ENCODE peak calls at places on chromosomes 12 and 14, in seven cellular contexts. One of them, this sample, is unnamed.

GRCh38 chr14:54425068-54425467 is 16.1 kb downstream of the CNIH1 start:
- DNase-seq in mesothelial cell of epicardium: no peak
- DNase-seq in stomach: no peak
- DNase-seq in cardiac fibroblast: no peak
- DNase-seq in fibroblast of pulmonary artery: no peak
- DNase-seq in brain microvascular endothelial cell: no peak
- DNase-seq in mucosa of descending colon: no peak
- DNase-seq in this sample: no peak

GRCh38 chr12:75702477-75703093 is 191.2 kb upstream of the KRR1 start:
- DNase-seq in brain microvascular endothelial cell: no peak
- DNase-seq in stomach: no peak
- DNase-seq in cardiac fibroblast: no peak
- DNase-seq in mesothelial cell of epicardium: no peak
- DNase-seq in mucosa of descending colon: no peak
- DNase-seq in fibroblast of pulmonary artery: no peak
- DNase-seq in this sample: no peak

GRCh38 chr12:55495490-55495889 is 3.3 kb downstream of the OR6C68 start:
- DNase-seq in stomach: no peak
- DNase-seq in mesothelial cell of epicardium: no peak
- DNase-seq in brain microvascular endothelial cell: no peak
- DNase-seq in fibroblast of pulmonary artery: no peak
- DNase-seq in mucosa of descending colon: no peak
- DNase-seq in cardiac fibroblast: no peak
- DNase-seq in this sample: no peak

GRCh38 chr14:50649691-50650090 is 18.4 kb downstream of the SAV1 start:
- DNase-seq in stomach: no peak
- DNase-seq in mesothelial cell of epicardium: no peak
- DNase-seq in fibroblast of pulmonary artery: no peak
- DNase-seq in cardiac fibroblast: no peak
- DNase-seq in mucosa of descending colon: no peak
- DNase-seq in brain microvascular endothelial cell: no peak
- DNase-seq in this sample: no peak

GRCh38 chr14:89977668-89978067 is 21.9 kb downstream of the TDP1 start:
- DNase-seq in brain microvascular endothelial cell: no peak
- DNase-seq in stomach: no peak
- DNase-seq in mesothelial cell of epicardium: no peak
- DNase-seq in cardiac fibroblast: no peak
- DNase-seq in mucosa of descending colon: no peak
- DNase-seq in fibroblast of pulmonary artery: no peak
- DNase-seq in this sample: no peak

GRCh38 chr12:105462841-105463240 is 132.3 kb downstream of the C12orf75 start:
- DNase-seq in brain microvascular endothelial cell: peak; percentile 48
- DNase-seq in mucosa of descending colon: no peak
- DNase-seq in fibroblast of pulmonary artery: peak; percentile 57
- DNase-seq in stomach: no peak
- DNase-seq in mesothelial cell of epicardium: no peak
- DNase-seq in cardiac fibroblast: peak; percentile 95
- DNase-seq in this sample: peak; percentile 43

GRCh38 chr12:50928392-50928791 is 24.0 kb upstream of the HIGD1C start:
- DNase-seq in stomach: no peak
- DNase-seq in brain microvascular endothelial cell: no peak
- DNase-seq in cardiac fibroblast: no peak
- DNase-seq in mucosa of descending colon: no peak
- DNase-seq in mesothelial cell of epicardium: no peak
- DNase-seq in fibroblast of pulmonary artery: no peak
- DNase-seq in this sample: no peak

GRCh38 chr12:106521901-106522300 is 60.9 kb upstream of the RFX4 start:
- DNase-seq in stomach: no peak
- DNase-seq in fibroblast of pulmonary artery: no peak
- DNase-seq in cardiac fibroblast: no peak
- DNase-seq in mucosa of descending colon: no peak
- DNase-seq in mesothelial cell of epicardium: no peak
- DNase-seq in brain microvascular endothelial cell: no peak
- DNase-seq in this sample: no peak

GRCh38 chr12:45050751-45051489 is at the start of gene DBX2:
- DNase-seq in fibroblast of pulmonary artery: no peak
- DNase-seq in cardiac fibroblast: no peak
- DNase-seq in brain microvascular endothelial cell: no peak
- DNase-seq in stomach: no peak
- DNase-seq in mucosa of descending colon: no peak
- DNase-seq in mesothelial cell of epicardium: no peak
- DNase-seq in this sample: peak; percentile 51

GRCh38 chr12:50110127-50110761 is 1.8 kb upstream of the COX14 start:
- DNase-seq in cardiac fibroblast: peak; percentile 14
- DNase-seq in stomach: peak; percentile 70
- DNase-seq in mucosa of descending colon: peak; percentile 82
- DNase-seq in fibroblast of pulmonary artery: no peak
- DNase-seq in mesothelial cell of epicardium: no peak
- DNase-seq in brain microvascular endothelial cell: no peak
- DNase-seq in this sample: peak; percentile 55

GRCh38 chr12:85779768-85780167 is 56.4 kb downstream of the RASSF9 start:
- DNase-seq in cardiac fibroblast: no peak
- DNase-seq in mesothelial cell of epicardium: no peak
- DNase-seq in fibroblast of pulmonary artery: no peak
- DNase-seq in brain microvascular endothelial cell: no peak
- DNase-seq in stomach: no peak
- DNase-seq in mucosa of descending colon: no peak
- DNase-seq in this sample: no peak

GRCh38 chr12:26195641-26196423 is 459 bp downstream of the SSPN start:
- DNase-seq in mesothelial cell of epicardium: no peak
- DNase-seq in cardiac fibroblast: peak; percentile 54
- DNase-seq in mucosa of descending colon: peak; percentile 70
- DNase-seq in stomach: peak; percentile 44
- DNase-seq in fibroblast of pulmonary artery: peak; percentile 38
- DNase-seq in brain microvascular endothelial cell: peak; percentile 22
- DNase-seq in this sample: peak; percentile 26

GRCh38 chr12:94603434-94604068 is 46.8 kb downstream of the TMCC3 start:
- DNase-seq in cardiac fibroblast: peak; percentile 22
- DNase-seq in mesothelial cell of epicardium: no peak
- DNase-seq in brain microvascular endothelial cell: no peak
- DNase-seq in mucosa of descending colon: no peak
- DNase-seq in fibroblast of pulmonary artery: peak; percentile 11
- DNase-seq in stomach: peak; percentile 76
- DNase-seq in this sample: no peak

GRCh38 chr12:4817813-4818212 is 91.9 kb upstream of the KCNA1 start:
- DNase-seq in mucosa of descending colon: no peak
- DNase-seq in cardiac fibroblast: no peak
- DNase-seq in stomach: no peak
- DNase-seq in mesothelial cell of epicardium: no peak
- DNase-seq in fibroblast of pulmonary artery: no peak
- DNase-seq in brain microvascular endothelial cell: no peak
- DNase-seq in this sample: no peak

DNA sequence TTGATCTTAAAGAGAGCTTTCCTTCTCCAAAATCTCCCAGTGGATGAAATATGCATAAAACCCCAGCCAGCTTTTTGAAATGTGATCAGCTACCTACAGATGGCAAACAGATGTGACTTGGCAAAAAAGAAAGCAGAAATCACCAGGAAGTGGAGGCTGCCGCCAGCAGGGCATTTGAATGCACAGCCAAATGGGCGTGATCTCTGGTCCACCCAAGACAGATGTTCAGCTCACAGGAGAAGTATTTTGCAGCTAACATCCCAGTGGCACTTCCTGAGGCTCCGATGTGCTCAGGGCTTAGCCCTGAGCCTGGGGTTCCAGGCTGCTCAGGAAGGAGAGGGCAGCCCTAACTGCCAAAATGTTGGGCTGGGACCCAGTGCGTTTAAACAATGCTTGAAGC is 78.2 kb downstream of the LGMN start:
- DNase-seq in mesothelial cell of epicardium: no peak
- DNase-seq in stomach: no peak
- DNase-seq in brain microvascular endothelial cell: no peak
- DNase-seq in cardiac fibroblast: peak; percentile 71
- DNase-seq in fibroblast of pulmonary artery: peak; percentile 60
- DNase-seq in mucosa of descending colon: no peak
- DNase-seq in this sample: peak; percentile 95
- TF ChIP-seq CTCF in mesothelial cell of epicardium: no peak
- TF ChIP-seq CTCF in stomach: no peak
- TF ChIP-seq CTCF in brain microvascular endothelial cell: peak; percentile 35
- TF ChIP-seq CTCF in cardiac fibroblast: peak; percentile 32
- TF ChIP-seq CTCF in fibroblast of pulmonary artery: peak; percentile 19
- TF ChIP-seq CTCF in mucosa of descending colon: no peak
- TF ChIP-seq CTCF in this sample: peak; percentile 32

GRCh38 chr12:121172145-121172544 is 37.8 kb upstream of the P2RX4 start:
- DNase-seq in stomach: no peak
- DNase-seq in fibroblast of pulmonary artery: no peak
- DNase-seq in cardiac fibroblast: no peak
- DNase-seq in brain microvascular endothelial cell: no peak
- DNase-seq in mesothelial cell of epicardium: no peak
- DNase-seq in mucosa of descending colon: no peak
- DNase-seq in this sample: no peak
- TF ChIP-seq CTCF in stomach: no peak
- TF ChIP-seq CTCF in fibroblast of pulmonary artery: no peak
- TF ChIP-seq CTCF in cardiac fibroblast: no peak
- TF ChIP-seq CTCF in brain microvascular endothelial cell: no peak
- TF ChIP-seq CTCF in mesothelial cell of epicardium: no peak
- TF ChIP-seq CTCF in mucosa of descending colon: no peak
- TF ChIP-seq CTCF in this sample: no peak

GRCh38 chr14:19878029-19878642 is 3.2 kb downstream of the OR4K2 start:
- DNase-seq in stomach: no peak
- DNase-seq in brain microvascular endothelial cell: no peak
- DNase-seq in mucosa of descending colon: no peak
- DNase-seq in fibroblast of pulmonary artery: peak; percentile 20
- DNase-seq in mesothelial cell of epicardium: no peak
- DNase-seq in cardiac fibroblast: peak; percentile 56
- DNase-seq in this sample: peak; percentile 2

GRCh38 chr14:19874842-19875241 is at the start of gene OR4K2:
- DNase-seq in cardiac fibroblast: no peak
- DNase-seq in fibroblast of pulmonary artery: no peak
- DNase-seq in stomach: no peak
- DNase-seq in mucosa of descending colon: no peak
- DNase-seq in brain microvascular endothelial cell: no peak
- DNase-seq in mesothelial cell of epicardium: no peak
- DNase-seq in this sample: no peak

GRCh38 chr14:19873178-19873577 is 1.8 kb upstream of the OR4K2 start:
- DNase-seq in stomach: no peak
- DNase-seq in mucosa of descending colon: no peak
- DNase-seq in cardiac fibroblast: no peak
- DNase-seq in brain microvascular endothelial cell: no peak
- DNase-seq in mesothelial cell of epicardium: no peak
- DNase-seq in fibroblast of pulmonary artery: no peak
- DNase-seq in this sample: no peak
- TF ChIP-seq CTCF in stomach: no peak
- TF ChIP-seq CTCF in mucosa of descending colon: no peak
- TF ChIP-seq CTCF in cardiac fibroblast: no peak
- TF ChIP-seq CTCF in brain microvascular endothelial cell: no peak
- TF ChIP-seq CTCF in mesothelial cell of epicardium: no peak
- TF ChIP-seq CTCF in fibroblast of pulmonary artery: no peak
- TF ChIP-seq CTCF in this sample: no peak

GRCh38 chr14:102655154-102655553 is 62.7 kb downstream of the RCOR1 start:
- DNase-seq in fibroblast of pulmonary artery: peak; percentile 78
- DNase-seq in brain microvascular endothelial cell: peak; percentile 44
- DNase-seq in stomach: no peak
- DNase-seq in cardiac fibroblast: peak; percentile 71
- DNase-seq in mucosa of descending colon: no peak
- DNase-seq in mesothelial cell of epicardium: no peak
- DNase-seq in this sample: peak; percentile 43

GRCh38 chr14:102652194-102652593 is 59.7 kb downstream of the RCOR1 start:
- DNase-seq in cardiac fibroblast: no peak
- DNase-seq in mucosa of descending colon: no peak
- DNase-seq in stomach: no peak
- DNase-seq in brain microvascular endothelial cell: no peak
- DNase-seq in fibroblast of pulmonary artery: no peak
- DNase-seq in mesothelial cell of epicardium: no peak
- DNase-seq in this sample: no peak

GRCh38 chr14:102659797-102660196 is 67.3 kb downstream of the RCOR1 start:
- DNase-seq in fibroblast of pulmonary artery: peak; percentile 55
- DNase-seq in cardiac fibroblast: peak; percentile 59
- DNase-seq in brain microvascular endothelial cell: peak; percentile 19
- DNase-seq in stomach: no peak
- DNase-seq in mesothelial cell of epicardium: no peak
- DNase-seq in mucosa of descending colon: no peak
- DNase-seq in this sample: peak; percentile 52

DNA sequence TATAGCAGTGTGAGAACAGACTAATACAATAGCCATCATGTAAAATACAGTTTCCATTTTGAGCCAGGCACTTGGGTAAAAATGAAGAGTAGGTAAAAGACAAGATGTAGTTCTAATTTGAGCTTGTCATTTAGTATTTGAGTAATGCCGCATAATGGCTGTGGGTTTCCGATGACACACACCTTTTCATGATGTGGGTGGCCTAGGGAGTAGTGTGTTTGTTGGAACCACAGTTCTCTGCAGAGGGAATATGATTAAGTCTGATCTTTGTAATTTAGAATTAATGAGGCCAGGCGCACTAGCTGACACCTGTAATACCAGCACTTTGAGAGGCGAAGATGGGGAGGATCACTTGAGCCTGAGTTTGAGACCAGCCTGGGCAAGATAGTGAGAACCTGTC is 61.8 kb downstream of the RCOR1 start:
- DNase-seq in mesothelial cell of epicardium: no peak
- DNase-seq in cardiac fibroblast: no peak
- DNase-seq in stomach: no peak
- DNase-seq in mucosa of descending colon: no peak
- DNase-seq in brain microvascular endothelial cell: no peak
- DNase-seq in fibroblast of pulmonary artery: no peak
- DNase-seq in this sample: no peak
- TF ChIP-seq CTCF in mesothelial cell of epicardium: no peak
- TF ChIP-seq CTCF in cardiac fibroblast: no peak
- TF ChIP-seq CTCF in stomach: no peak
- TF ChIP-seq CTCF in mucosa of descending colon: no peak
- TF ChIP-seq CTCF in brain microvascular endothelial cell: no peak
- TF ChIP-seq CTCF in fibroblast of pulmonary artery: no peak
- TF ChIP-seq CTCF in this sample: no peak

DNA sequence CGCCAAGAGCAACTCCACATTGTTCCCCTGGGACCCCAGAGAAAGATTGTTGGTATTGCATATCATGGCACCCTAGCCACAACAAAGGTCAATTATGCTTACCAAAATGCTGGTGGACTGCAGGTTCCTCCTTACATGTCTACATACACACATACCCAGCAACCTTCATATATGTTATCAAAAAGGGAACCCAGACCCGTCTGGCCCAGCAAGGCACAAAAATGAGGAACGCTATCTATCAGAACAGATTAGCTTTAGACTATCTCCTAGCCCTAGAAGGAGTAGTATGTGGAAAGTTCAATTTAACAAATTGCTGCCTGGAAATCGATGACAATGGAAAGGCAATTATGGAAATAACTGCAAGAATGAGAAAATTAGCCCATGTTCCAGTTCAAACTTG is 61.5 kb downstream of the DHRS2 start:
- DNase-seq in fibroblast of pulmonary artery: no peak
- DNase-seq in mucosa of descending colon: no peak
- DNase-seq in cardiac fibroblast: no peak
- DNase-seq in mesothelial cell of epicardium: no peak
- DNase-seq in stomach: no peak
- DNase-seq in brain microvascular endothelial cell: no peak
- DNase-seq in this sample: no peak
- TF ChIP-seq CTCF in fibroblast of pulmonary artery: no peak
- TF ChIP-seq CTCF in mucosa of descending colon: no peak
- TF ChIP-seq CTCF in cardiac fibroblast: no peak
- TF ChIP-seq CTCF in mesothelial cell of epicardium: no peak
- TF ChIP-seq CTCF in stomach: no peak
- TF ChIP-seq CTCF in brain microvascular endothelial cell: no peak
- TF ChIP-seq CTCF in this sample: no peak

GRCh38 chr12:109645194-109645593 is 68.4 kb upstream of the FAM222A start:
- DNase-seq in fibroblast of pulmonary artery: no peak
- DNase-seq in stomach: no peak
- DNase-seq in mucosa of descending colon: no peak
- DNase-seq in mesothelial cell of epicardium: no peak
- DNase-seq in brain microvascular endothelial cell: no peak
- DNase-seq in cardiac fibroblast: no peak
- DNase-seq in this sample: no peak
- TF ChIP-seq CTCF in fibroblast of pulmonary artery: no peak
- TF ChIP-seq CTCF in stomach: no peak
- TF ChIP-seq CTCF in mucosa of descending colon: no peak
- TF ChIP-seq CTCF in mesothelial cell of epicardium: no peak
- TF ChIP-seq CTCF in brain microvascular endothelial cell: no peak
- TF ChIP-seq CTCF in cardiac fibroblast: no peak
- TF ChIP-seq CTCF in this sample: no peak